ENCODE peak calls at places on chromosome 14, in four cellular contexts. C, L, Z and B are unnamed samples.

GRCh38 chr14:65985976-65986375 is 500.2 kb upstream of the CCDC196 start:
- DNase-seq in L (no peak), C (no peak), Z (no peak), B (no peak)

GRCh38 chr14:34498684-34499412 is 36.8 kb upstream of the SPTSSA start:
- DNase-seq in Z (no peak), C (no peak), L (peak), B (no peak)

GRCh38 chr14:81164167-81164774 is 56.5 kb downstream of the GTF2A1 start:
- DNase-seq in L (peak), C (peak), Z (peak), B (peak)

GRCh38 chr14:100711493-100711892 is 15.2 kb upstream of the DLK1 start:
- DNase-seq in C (no peak), L (no peak), Z (no peak), B (no peak)

GRCh38 chr14:32217301-32217700 is 14.2 kb upstream of the RNU6-8 start:
- DNase-seq in Z (no peak), C (no peak), L (no peak), B (no peak)

GRCh38 chr14:77738559-77739250 is 22.3 kb downstream of the SNW1 start:
- DNase-seq in Z (no peak), C (no peak), L (no peak), B (no peak)

GRCh38 chr14:90547968-90548367 is 151.1 kb downstream of the CALM1 start:
- DNase-seq in L (no peak), C (no peak), Z (no peak), B (no peak)

GRCh38 chr14:100025111-100025510 is 40.1 kb upstream of the EVL start:
- DNase-seq in Z (peak), L (peak), C (no peak), B (peak)

GRCh38 chr14:54784060-54784459 is 118.6 kb downstream of the GCH1 start:
- DNase-seq in L (no peak), Z (no peak), C (no peak), B (no peak)

GRCh38 chr14:39376671-39377403 is 55.4 kb downstream of the FBXO33 start:
- DNase-seq in C (no peak), L (peak), Z (no peak), B (no peak)

GRCh38 chr14:79248771-79249170 is 962.5 kb downstream of the DIO2 start:
- DNase-seq in Z (no peak), L (no peak), C (no peak), B (no peak)

GRCh38 chr14:42214981-42215491 is 608.4 kb downstream of the LRFN5 start:
- DNase-seq in C (no peak), Z (no peak), L (no peak), B (no peak)

GRCh38 chr14:97458302-97459137 is 661.3 kb downstream of the VRK1 start:
- DNase-seq in L (no peak), Z (no peak), C (no peak), B (no peak)

GRCh38 chr14:39474416-39474911 is 42.2 kb upstream of the FBXO33 start:
- DNase-seq in Z (no peak), L (peak), C (no peak), B (no peak)

GRCh38 chr14:36238666-36239363 is 62.3 kb upstream of the PTCSC3 start:
- DNase-seq in C (no peak), L (no peak), Z (no peak), B (no peak)

GRCh38 chr14:104090071-104090748 is 4.7 kb downstream of the ASPG start:
- DNase-seq in L (no peak), C (no peak), Z (no peak), B (no peak)

GRCh38 chr14:100045687-100046344 is 19.4 kb upstream of the EVL start:
- DNase-seq in Z (no peak), L (no peak), C (no peak), B (no peak)

GRCh38 chr14:85439696-85440328 is 90.1 kb upstream of the FLRT2 start:
- DNase-seq in L (no peak), C (no peak), Z (no peak), B (no peak)
- TF ChIP-seq BHLHE40 in L (no peak), C (no peak), Z (no peak), B (no peak)

DNA sequence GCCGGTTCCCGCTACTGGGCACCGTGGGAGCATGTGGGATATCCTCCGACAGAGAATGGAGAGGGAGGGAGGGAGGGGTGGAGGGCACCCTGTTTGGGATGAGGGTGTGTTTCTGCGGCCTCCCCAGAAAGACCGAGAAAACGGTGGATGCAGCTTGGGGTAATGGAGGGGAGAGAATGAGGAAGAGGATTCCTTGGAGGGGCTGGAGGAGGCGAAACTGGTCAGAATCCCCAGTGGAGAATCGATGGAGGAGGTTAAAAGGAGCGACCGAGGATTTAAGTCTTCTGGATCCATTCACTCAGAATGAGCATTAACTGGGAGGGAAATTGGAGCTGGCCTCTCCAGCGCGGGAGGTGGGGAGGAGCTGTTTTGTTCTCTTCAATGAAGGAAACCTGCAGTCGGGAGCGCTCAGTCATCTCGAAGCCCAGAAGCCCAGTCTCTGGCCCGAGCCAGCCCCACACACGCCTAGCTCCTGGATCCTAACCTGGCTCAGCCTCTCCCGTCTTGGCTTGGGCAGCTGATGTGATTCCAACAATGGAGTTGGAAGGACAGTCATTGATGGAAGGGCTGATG is 583 bp downstream of the ARG2 start:
- DNase-seq in C (no peak), Z (no peak), L (no peak), B (peak)
- TF ChIP-seq FOXK2 in C (no peak), Z (no peak), L (no peak), B (no peak)

GRCh38 chr14:103058209-103059055 is 1.1 kb upstream of the CDC42BPB start:
- DNase-seq in L (no peak), Z (no peak), C (no peak), B (no peak)
- TF ChIP-seq FOXM1 in L (no peak), Z (no peak), C (no peak), B (no peak)

DNA sequence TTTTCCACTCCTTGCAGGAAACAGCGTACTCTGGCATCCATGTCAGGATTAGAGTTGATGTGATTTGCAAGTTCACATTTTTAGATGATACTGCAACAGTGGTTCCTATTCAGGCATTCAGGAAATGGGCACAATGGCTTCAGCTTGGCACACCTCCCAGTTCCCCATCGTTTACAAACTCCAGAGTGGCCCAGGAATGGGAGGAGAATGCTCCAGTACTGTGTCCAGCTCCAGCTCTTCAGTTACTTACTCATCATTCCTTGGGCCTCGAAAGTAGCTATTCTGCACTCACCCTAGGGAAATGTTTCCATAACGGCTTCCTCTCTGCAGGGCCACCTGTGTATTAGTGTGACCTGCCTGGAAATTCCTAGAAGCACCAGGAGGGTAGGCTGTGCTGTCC is 239.7 kb upstream of the RGS6 start:
- DNase-seq in C (no peak), Z (no peak), L (no peak), B (no peak)
- TF ChIP-seq BHLHE40 in C (no peak), Z (no peak), L (no peak), B (no peak)

GRCh38 chr14:94682061-94682516 is 69.9 kb downstream of the SERPINA3 start:
- DNase-seq in Z (no peak), L (no peak), C (no peak), B (no peak)

GRCh38 chr14:94680498-94681288 is 68.5 kb downstream of the SERPINA3 start:
- DNase-seq in L (peak), C (no peak), Z (no peak), B (no peak)

GRCh38 chr14:94679941-94680340 is 67.8 kb downstream of the SERPINA3 start:
- DNase-seq in Z (no peak), L (no peak), C (no peak), B (no peak)

GRCh38 chr14:94682736-94683135 is 70.5 kb downstream of the SERPINA3 start:
- DNase-seq in L (no peak), Z (no peak), C (no peak), B (no peak)

DNA sequence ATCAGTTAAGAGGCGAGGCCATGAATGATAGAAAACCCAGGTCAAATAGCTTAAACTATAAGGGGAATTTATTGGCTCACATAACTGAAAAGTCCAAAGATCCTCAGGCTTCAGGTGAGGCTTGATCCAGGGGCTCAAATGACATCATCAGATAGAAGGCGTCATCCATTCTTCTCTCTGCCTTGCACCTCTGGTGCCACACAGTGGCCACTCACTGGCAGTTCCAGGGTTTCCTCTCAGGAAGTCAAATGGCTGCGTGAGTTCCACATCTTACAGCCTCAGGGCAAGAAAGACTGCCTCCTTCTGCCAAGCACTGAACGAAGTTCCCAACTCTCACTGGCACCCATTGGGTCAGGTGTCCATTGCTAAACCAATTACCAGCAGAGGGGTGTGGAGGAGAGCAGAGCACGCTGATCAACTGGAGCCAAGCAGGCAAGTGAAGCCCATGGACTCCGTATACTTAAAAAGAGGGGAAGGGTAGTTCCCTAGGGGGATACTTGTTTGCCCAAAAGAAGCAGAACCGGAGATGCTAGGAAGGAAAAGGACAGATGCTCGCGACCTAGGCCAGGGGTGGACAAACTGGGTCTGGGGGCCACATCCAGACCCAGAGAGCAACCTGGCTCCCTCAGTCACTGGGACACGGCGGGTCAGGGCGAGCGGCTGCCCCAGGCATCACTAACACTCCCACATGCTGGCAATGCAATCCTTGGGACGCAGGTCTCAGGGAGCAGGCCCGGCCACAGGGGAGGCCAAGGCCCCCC is 69.3 kb downstream of the SERPINA3 start:
- DNase-seq in Z (peak), L (peak), C (no peak), B (peak)
- TF ChIP-seq FOXK2 in Z (no peak), L (no peak), C (no peak), B (no peak)

DNA sequence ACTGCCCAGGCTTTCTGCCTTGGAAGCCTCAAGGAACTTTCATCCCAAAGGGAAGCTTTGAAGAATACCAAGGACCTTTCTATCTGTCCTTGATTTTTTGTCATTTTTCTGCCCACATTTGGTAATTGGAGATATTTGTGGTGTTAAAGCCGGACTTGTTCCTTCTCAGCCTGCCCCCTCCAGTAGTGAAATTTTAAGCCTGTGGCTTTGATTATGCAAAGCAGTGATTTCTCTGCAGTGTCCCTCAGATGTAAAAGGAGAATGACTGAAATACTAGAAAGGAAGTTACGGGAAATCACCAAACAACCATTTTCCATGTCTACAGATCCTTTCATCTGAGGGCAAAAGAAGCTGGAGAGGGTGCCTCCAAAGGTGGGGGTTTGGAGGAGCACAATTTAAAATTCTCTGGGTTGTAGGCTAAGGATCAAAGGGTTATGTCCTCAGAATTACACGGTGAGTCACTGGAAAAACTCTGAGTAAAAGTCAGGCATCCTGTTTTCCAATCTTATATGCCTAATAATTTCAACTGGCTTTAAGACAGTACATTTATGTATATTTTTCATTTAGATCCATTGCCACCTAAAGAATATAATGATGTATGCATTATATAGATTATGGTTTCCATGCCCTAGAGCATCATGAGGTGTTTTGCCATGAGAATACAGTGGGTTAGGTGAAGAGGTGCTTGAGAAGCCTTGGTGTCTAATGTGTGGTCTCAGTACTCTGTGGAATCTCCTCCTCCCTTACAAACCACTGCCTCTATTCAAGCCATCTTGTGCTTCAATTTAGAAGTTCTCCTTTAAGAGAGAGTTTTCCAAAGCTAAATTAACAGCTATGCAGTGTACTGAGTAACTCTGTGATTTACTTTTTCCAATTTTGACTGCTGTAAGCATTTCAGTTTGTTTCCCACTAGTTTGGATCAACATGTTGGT is 362.1 kb downstream of the RAD51B start:
- DNase-seq in L (peak), C (peak), Z (no peak), B (no peak)
- TF ChIP-seq FOXM1 in L (no peak), C (no peak), Z (no peak), B (no peak)

DNA sequence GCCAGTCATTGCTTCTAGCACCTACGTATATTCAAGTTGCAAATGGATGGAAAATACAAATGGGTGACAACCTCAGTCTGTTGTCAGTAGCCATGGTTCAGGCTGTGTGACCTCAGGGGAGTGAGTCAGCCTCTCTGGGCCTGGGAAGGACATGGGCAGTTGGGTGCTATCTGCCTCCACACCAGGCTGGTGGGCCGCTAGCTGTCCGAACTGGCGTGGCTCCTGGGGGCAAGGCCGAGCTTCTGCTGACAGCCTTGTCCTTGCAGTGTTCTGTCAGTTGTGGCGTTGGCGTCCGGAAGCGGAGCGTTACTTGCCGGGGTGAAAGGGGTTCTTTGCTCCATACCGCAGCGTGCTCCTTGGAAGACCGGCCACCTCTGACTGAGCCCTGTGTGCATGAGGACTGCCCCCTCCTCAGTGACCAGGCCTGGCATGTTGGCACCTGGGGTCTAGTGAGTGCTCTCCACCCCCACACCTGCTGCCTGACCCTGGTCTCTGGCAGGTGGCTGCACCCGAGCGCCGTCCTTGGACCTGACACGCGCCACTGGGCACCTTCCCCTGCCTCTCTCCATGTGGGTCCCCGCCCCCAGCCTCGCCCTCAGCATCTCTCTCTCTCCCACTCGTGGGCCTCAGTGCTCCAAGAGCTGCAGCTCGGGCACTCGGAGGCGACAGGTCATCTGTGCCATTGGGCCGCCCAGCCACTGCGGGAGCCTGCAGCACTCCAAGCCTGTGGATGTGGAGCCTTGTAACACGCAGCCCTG is 17.1 kb downstream of the PAPLN start:
- DNase-seq in Z (no peak), L (no peak), C (no peak), B (no peak)
- TF ChIP-seq BHLHE40 in Z (no peak), L (no peak), C (no peak), B (no peak)

DNA sequence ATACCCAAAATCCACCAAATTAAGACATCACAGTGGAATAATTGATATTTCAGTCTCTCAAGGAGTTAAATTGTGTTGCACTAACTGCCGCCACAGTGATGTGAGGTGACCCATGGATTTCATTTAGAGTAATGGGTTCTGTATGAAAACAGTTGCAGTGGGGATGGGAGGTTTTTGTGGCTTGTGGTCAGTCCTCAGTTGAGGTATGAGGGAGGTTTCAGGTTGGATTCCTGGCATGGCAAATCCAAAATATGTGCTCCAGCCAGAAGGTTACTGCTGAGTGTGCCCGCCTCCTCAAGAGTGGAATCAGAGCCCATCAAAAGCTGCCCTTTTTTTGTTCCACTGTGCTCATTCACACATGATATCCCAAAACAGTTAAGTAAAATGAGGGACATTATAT is 487.1 kb downstream of the EGLN3 start:
- DNase-seq in C (no peak), L (no peak), Z (no peak), B (no peak)
- TF ChIP-seq FOXK2 in C (no peak), L (no peak), Z (no peak), B (no peak)

DNA sequence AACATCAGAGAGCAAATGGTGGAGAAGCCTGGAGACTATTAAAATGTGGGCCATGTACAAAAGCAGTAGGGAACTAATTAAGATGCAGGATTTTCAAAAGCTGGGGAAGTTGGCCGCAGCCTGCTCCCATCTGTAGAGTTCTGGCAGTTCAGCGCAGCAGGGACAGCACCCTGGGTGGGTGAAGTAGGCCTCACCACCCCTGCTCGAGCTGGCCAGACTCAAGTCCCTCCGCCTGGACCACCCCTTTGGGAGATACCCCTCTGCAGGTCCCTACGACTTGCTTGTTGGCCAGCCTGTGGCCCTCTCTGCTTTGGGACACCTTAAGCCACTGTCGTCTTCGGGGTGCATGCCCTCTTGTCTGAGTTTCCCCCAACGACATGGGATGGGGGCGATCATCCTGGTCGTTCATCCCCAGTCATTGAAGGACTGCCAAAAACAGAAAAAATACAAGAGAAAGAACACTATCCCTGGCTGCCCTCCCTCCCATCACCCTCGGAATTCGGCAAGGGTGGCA is 151.2 kb downstream of the DPF3 start:
- DNase-seq in C (no peak), L (no peak), Z (no peak), B (no peak)
- TF ChIP-seq FOXM1 in C (no peak), L (no peak), Z (no peak), B (no peak)

DNA sequence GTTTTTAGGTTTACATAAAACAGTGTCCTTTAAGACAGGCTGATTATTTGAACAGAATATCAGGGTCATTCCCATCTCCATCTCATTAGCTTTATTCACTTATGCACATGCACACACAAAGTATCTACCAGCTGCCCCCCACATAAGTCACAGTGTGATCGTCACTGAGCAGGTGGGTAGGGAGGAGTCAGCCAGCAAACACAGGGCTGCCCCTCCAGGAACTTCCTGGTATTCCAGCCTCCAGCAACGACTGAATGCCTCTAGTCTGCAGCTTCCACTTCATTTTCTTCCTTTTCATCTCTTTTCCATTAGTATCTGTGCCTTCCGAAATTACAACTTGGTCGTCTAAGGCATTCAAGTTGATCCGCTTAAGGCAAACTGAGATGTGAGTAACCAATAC is 48.9 kb upstream of the FOXN3 start:
- DNase-seq in Z (no peak), C (no peak), L (no peak), B (no peak)
- TF ChIP-seq BHLHE40 in Z (no peak), C (no peak), L (no peak), B (no peak)